ENCODE peak calls at places on chromosomes 16 and 17, in six cellular contexts. D, H, U, S, Q and V are unnamed samples.

GRCh38 chr16:25189305-25189704 is 27.4 kb upstream of the AQP8 start:
- DNase-seq in D (no peak), H (no peak), U (no peak), S (no peak), Q (no peak), V (no peak)

GRCh38 chr16:25235991-25236390 is 19.2 kb downstream of the AQP8 start:
- DNase-seq in D (no peak), H (no peak), U (no peak), S (no peak), Q (no peak), V (no peak)

GRCh38 chr17:2277430-2278170 is 26.0 kb downstream of the SMG6 start:
- DNase-seq in D (no peak), H (no peak), U (no peak), S (no peak), Q (no peak), V (no peak)

GRCh38 chr16:85431431-85432124 is 181.5 kb upstream of the GSE1 start:
- DNase-seq in D (no peak), H (no peak), U (peak; percentile 65), S (no peak), Q (no peak), V (peak; percentile 31)

GRCh38 chr16:3471518-3472176 is 23.6 kb downstream of the C16orf90 start:
- DNase-seq in D (no peak), H (no peak), U (no peak), S (no peak), Q (no peak), V (no peak)

GRCh38 chr17:65058615-65059014 is 2.1 kb upstream of the GNA13 start:
- DNase-seq in D (no peak), H (no peak), U (no peak), S (no peak), Q (no peak), V (no peak)

GRCh38 chr16:3882531-3882930 is 2.0 kb upstream of the CREBBP start:
- DNase-seq in D (no peak), H (no peak), U (no peak), S (no peak), Q (no peak), V (no peak)

GRCh38 chr16:84893849-84894599 is 74.2 kb downstream of the CRISPLD2 start:
- DNase-seq in D (no peak), H (no peak), U (no peak), S (no peak), Q (no peak), V (no peak)

GRCh38 chr17:16214190-16215001 is 938 bp downstream of the NCOR1 start:
- DNase-seq in D (no peak), H (no peak), U (no peak), S (no peak), Q (no peak), V (no peak)

GRCh38 chr17:79977711-79978544 is 57.7 kb downstream of the TBC1D16 start:
- DNase-seq in D (no peak), H (no peak), U (peak; percentile 84), S (no peak), Q (no peak), V (no peak)

GRCh38 chr17:66667491-66668030 is 167.4 kb upstream of the CACNG5 start:
- DNase-seq in D (peak; percentile 33), H (peak; percentile 55), U (no peak), S (peak; percentile 56), Q (no peak), V (no peak)

GRCh38 chr17:42872251-42872965 is 21.4 kb downstream of the AOC3 start:
- DNase-seq in D (no peak), H (no peak), U (no peak), S (no peak), Q (no peak), V (no peak)

GRCh38 chr17:48596735-48597491 is 3.3 kb upstream of the HOXB5 start:
- DNase-seq in D (no peak), H (no peak), U (no peak), S (no peak), Q (no peak), V (no peak)

GRCh38 chr16:85399583-85400284 is 213.4 kb upstream of the GSE1 start:
- DNase-seq in D (no peak), H (no peak), U (peak; percentile 34), S (no peak), Q (no peak), V (peak; percentile 36)

GRCh38 chr17:38663964-38664644 is 10.7 kb downstream of the EPOP start:
- DNase-seq in D (no peak), H (no peak), U (no peak), S (no peak), Q (no peak), V (no peak)

GRCh38 chr17:40069751-40070643 is 7.2 kb downstream of the THRA start:
- DNase-seq in D (no peak), H (no peak), U (peak; percentile 24), S (no peak), Q (no peak), V (no peak)

GRCh38 chr16:81758376-81758775 is 20.7 kb upstream of the PLCG2 start:
- DNase-seq in D (no peak), H (no peak), U (no peak), S (no peak), Q (no peak), V (no peak)

GRCh38 chr16:1778200-1779179 is 3.9 kb downstream of the SPSB3 start:
- DNase-seq in D (no peak), H (no peak), U (no peak), S (no peak), Q (peak; percentile 23), V (peak; percentile 18)

GRCh38 chr17:77601054-77601979 is 357.2 kb upstream of the TNRC6C start:
- DNase-seq in D (no peak), H (no peak), U (peak; percentile 29), S (no peak), Q (no peak), V (no peak)

GRCh38 chr17:41547921-41548843 is 20.1 kb upstream of the KRT19 start:
- DNase-seq in D (no peak), H (peak; percentile 51), U (no peak), S (peak; percentile 57), Q (no peak), V (no peak)